ENCODE peak calls at places on chromosomes 4 and X, in nine cellular contexts. I is upper lobe of right lung, C is ascending aorta, Y is brain microvascular endothelial cell, L is HCT116, Q is psoas muscle, X is prostate gland, Z is pancreas, A is heart right ventricle. K is an unnamed sample.

GRCh38 chrX:74514384-74514783 is 93.1 kb downstream of the SLC16A2 start:
- DNase-seq in I (no peak), C (no peak), Y (no peak), L (no peak), Q (no peak), X (no peak), Z (no peak), A (no peak), K (no peak)

GRCh38 chrX:72038868-72039267 is 92.8 kb downstream of the RTL5 start:
- DNase-seq in I (no peak), C (no peak), Y (no peak), L (no peak), Q (no peak), X (no peak), Z (no peak), A (no peak), K (no peak)

GRCh38 chrX:20513185-20513584 is 246.5 kb upstream of the RPS6KA3 start:
- DNase-seq in I (no peak), C (no peak), Y (no peak), L (no peak), Q (no peak), X (no peak), Z (no peak), A (no peak), K (no peak)

GRCh38 chr4:7771541-7772507 is 167.8 kb downstream of the AFAP1 start:
- DNase-seq in I (peak), C (no peak), Y (no peak), L (no peak), Q (no peak), X (no peak), Z (no peak), A (no peak), K (peak)

GRCh38 chr4:55170462-55170861 is 45.1 kb upstream of the KDR start:
- DNase-seq in I (no peak), C (no peak), Y (no peak), L (no peak), Q (no peak), X (no peak), Z (no peak), A (no peak), K (no peak)

GRCh38 chr4:63349674-63350025 is 1059.6 kb downstream of the TECRL start:
- DNase-seq in I (no peak), C (no peak), Y (no peak), L (no peak), Q (no peak), X (no peak), Z (peak), A (peak), K (no peak)

GRCh38 chr4:56613101-56613862 is 67.8 kb downstream of the HOPX start:
- DNase-seq in I (no peak), C (no peak), Y (peak), L (no peak), Q (no peak), X (peak), Z (no peak), A (no peak), K (no peak)

GRCh38 chrX:109774706-109775105 is 41.6 kb upstream of the ACSL4 start:
- DNase-seq in I (no peak), C (no peak), Y (peak), L (no peak), Q (no peak), X (no peak), Z (no peak), A (no peak), K (no peak)

GRCh38 chr4:83646538-83646937 is 110.6 kb downstream of the GPAT3 start:
- DNase-seq in I (no peak), C (no peak), Y (no peak), L (no peak), Q (no peak), X (no peak), Z (no peak), A (no peak), K (no peak)

DNA sequence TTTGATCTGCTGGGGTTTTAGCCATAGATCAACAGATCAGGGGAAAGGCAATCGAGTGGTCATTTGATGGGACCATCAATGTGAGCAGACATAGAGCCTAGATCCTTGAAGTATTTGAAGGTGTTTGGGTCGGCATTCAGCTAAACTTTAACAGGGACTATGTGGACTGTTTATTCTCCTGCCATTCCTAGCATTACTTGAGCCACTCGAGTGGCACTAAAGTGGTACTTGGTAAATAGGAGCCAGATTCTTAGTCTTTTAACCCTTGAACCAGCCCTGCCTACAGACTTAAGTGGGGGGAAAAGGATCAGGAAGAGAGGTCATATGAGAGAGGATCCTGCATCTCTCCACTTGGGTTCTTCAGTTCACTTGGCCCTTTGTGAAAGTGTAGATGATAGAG is 3.8 kb downstream of the MSN start:
- DNase-seq in I (no peak), C (no peak), Y (no peak), L (no peak), Q (no peak), X (no peak), Z (no peak), A (no peak), K (no peak)
- H3K4me3 ChIP-seq in I (peak), C (peak), Y (no peak), L (no peak), Q (peak), X (no peak), Z (no peak), A (peak), K (no peak)

DNA sequence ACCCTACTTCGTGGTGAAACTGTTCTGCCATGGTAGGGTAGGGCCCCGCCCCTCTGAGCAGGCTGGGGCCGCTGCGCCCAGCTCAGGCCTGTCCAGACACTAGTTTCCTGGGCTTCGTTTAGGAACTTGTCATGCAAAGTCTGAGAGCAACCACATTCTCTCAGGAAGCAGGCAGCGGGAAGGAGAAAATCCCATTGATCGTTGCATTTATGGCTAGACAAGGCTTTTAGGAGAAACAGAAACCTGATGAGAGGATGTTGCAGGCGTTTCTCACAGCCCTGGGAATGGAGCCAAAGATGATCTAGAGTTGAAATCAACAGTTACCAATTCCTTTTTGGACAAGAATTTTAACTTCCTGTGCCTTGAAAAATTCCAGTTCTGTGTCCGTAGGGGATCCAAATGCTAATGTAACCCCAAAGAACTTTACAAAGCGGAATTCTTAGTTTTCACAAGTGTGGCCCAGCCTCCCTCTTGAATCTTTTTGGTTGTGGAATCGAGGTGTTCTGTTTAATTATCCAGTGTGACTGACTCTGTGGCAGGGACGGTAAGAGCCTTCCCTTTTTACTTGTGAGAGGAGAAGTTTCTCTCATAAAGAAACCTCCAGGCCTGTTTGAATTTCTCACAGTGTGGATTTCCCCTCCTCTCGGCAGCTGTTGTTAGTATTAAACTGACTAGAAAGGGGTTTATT is 4.5 kb upstream of the CXCL9 start:
- DNase-seq in I (no peak), C (no peak), Y (peak), L (no peak), Q (no peak), X (no peak), Z (no peak), A (peak), K (no peak)
- H3K27ac ChIP-seq in I (peak), C (peak), Y (peak), L (no peak), Q (peak), X (no peak), Z (no peak), A (peak), K (peak)

DNA sequence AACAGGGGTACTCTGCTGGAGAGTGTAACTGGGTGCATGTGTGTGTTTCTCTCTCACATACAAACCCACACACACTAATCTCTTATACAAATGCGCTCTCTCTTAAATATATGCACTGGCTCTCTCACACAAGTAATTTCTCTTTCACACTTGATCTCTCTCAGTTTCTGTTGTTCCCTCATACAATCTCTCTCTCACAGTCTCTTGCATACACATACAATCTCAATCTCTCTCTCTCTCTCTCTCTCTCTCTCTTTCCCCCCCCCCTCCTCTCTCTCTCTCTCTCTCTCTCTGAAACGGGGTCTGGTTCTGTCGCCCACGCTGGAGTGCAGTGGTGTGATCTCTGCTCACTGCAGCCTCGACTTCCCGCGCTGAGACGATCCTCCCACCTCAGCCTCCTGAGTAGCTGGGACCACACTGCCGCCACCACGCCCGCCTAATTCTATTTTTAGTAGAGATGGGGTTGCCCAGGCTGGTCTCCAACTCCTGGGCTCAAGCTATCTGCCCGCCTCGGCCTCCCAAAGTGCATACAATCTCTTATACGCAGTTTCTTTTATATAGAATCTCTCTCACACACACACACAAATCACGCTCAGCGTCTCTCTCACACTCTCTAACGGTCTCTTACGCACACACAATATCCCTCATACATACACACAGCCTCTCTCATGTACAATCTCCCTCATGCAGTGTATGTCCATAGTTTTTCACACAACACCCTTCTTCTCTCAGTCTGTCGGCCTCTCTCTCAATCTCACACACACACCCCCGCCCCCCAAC is 518 bp upstream of the FAM241A start:
- DNase-seq in I (no peak), C (no peak), Y (no peak), L (no peak), Q (peak), X (peak), Z (peak), A (no peak), K (no peak)
- H3K4me3 ChIP-seq in I (peak), C (peak), Y (peak), L (peak), Q (peak), X (peak), Z (peak), A (peak), K (peak)

GRCh38 chr4:169148851-169149250 is 121.9 kb downstream of the SH3RF1 start:
- DNase-seq in I (no peak), C (no peak), Y (no peak), L (no peak), Q (no peak), X (no peak), Z (no peak), A (no peak), K (no peak)
- H3K27ac ChIP-seq in I (no peak), C (no peak), Y (no peak), L (no peak), Q (no peak), X (no peak), Z (no peak), A (no peak), K (peak)

GRCh38 chr4:95549246-95550138 is 719 bp upstream of the UNC5C start:
- DNase-seq in I (peak), C (no peak), Y (peak), L (no peak), Q (peak), X (peak), Z (peak), A (peak), K (no peak)

GRCh38 chr4:95546866-95547707 is 1.7 kb downstream of the UNC5C start:
- DNase-seq in I (no peak), C (no peak), Y (no peak), L (no peak), Q (no peak), X (no peak), Z (no peak), A (no peak), K (no peak)

GRCh38 chr4:95546236-95546635 is 2.5 kb downstream of the UNC5C start:
- DNase-seq in I (no peak), C (no peak), Y (no peak), L (no peak), Q (no peak), X (no peak), Z (no peak), A (no peak), K (no peak)

GRCh38 chr4:95548738-95549245 is at the start of gene UNC5C:
- DNase-seq in I (peak), C (no peak), Y (peak), L (no peak), Q (peak), X (peak), Z (peak), A (peak), K (no peak)

DNA sequence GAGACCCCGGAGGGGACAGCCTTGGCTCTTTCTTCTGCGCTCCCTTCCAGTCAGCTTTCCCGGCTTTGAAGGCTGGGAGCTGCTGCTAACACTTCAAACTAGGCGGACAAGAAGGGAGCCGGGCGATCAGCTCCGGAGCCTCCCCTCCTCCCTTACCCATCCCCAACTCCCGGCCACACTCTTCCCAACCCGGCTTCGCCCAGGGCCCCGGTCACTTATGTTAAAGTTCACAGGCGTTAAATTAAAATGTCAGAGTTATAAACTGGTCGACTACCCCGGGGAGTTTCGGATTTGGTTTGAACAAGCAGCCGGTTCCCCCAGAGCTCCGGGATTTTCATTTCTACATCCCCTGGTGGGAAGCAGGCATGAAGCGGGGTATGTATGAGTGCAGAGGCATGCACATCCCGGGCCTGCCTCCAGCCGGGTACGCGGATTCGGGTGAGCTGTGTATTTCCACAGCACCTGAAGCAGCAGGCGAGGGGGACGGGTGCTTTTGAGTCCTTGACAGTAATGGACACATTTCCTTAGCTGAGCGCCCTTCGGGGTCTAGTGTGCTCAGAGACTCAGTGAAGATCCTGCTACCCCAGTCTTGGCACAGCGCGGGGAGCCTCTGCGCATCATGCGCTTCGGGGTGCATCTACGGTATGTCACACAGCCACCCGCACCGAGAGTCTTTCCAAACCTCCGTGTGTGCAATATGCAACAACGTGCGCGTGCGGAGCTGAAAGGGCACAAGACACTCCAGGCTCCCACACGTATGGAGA is 883 bp downstream of the UNC5C start:
- DNase-seq in I (no peak), C (no peak), Y (peak), L (no peak), Q (peak), X (peak), Z (peak), A (peak), K (no peak)
- H3K4me3 ChIP-seq in I (peak), C (peak), Y (peak), L (no peak), Q (peak), X (peak), Z (peak), A (peak), K (peak)

GRCh38 chr4:102055805-102056204 is 265.3 kb downstream of the BANK1 start:
- DNase-seq in I (no peak), C (no peak), Y (no peak), L (no peak), Q (no peak), X (no peak), Z (no peak), A (no peak), K (no peak)

GRCh38 chr4:102057122-102057521 is 266.6 kb downstream of the BANK1 start:
- DNase-seq in I (no peak), C (no peak), Y (no peak), L (no peak), Q (no peak), X (no peak), Z (no peak), A (no peak), K (no peak)

GRCh38 chr4:102064747-102065442 is 274.4 kb downstream of the BANK1 start:
- DNase-seq in I (no peak), C (no peak), Y (no peak), L (no peak), Q (no peak), X (no peak), Z (no peak), A (no peak), K (no peak)

DNA sequence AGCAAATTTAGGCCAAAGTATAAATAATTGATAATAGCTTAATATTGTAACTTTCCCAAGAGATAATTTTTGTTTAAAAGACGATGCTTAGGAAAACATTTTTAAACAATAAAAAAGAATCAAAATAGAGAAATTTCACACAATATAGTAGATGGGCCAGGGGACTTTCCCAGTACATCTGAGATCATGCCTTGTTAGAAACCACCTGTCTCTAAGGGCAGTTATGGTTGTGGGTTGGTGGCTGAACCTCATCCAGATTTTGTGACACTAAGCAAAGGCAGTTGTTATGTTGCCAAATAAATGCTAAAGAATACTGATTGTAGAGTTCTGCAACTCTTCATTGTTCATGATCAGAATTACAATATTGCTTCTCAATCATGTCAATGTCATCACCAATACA is 270.6 kb downstream of the BANK1 start:
- DNase-seq in I (no peak), C (no peak), Y (no peak), L (no peak), Q (no peak), X (no peak), Z (no peak), A (no peak), K (no peak)
- H3K27ac ChIP-seq in I (no peak), C (no peak), Y (no peak), L (no peak), Q (no peak), X (no peak), Z (no peak), A (no peak), K (no peak)

DNA sequence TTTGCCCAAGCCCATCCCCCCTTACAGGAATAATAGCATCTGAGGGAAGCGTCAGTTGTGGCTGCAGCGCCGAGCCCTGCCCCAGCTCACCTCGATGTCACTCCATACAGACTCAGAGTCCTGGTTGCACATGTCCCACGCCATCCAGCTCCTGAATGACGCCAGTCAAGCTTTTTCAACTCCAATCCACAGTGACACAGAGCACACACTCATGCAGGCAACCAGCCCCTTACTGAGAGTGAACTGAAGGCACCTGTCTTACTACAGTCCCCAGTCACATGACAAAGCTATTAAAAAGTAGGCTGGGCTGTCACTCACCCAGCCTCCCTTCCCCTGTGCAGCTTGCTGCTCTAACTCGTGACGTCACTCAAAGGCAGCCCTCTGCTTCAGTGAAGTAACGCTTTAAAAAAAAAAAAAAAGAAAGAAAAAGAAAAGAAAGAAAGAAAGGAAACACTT is at the start of gene PPARGC1A:
- DNase-seq in I (peak), C (no peak), Y (no peak), L (no peak), Q (peak), X (peak), Z (peak), A (peak), K (no peak)
- H3K4me3 ChIP-seq in I (peak), C (peak), Y (peak), L (no peak), Q (peak), X (peak), Z (peak), A (peak), K (no peak)

GRCh38 chrX:87468941-87469340 is 48.7 kb upstream of the KLHL4 start:
- DNase-seq in I (no peak), C (no peak), Y (no peak), L (no peak), Q (no peak), X (no peak), Z (no peak), A (no peak), K (no peak)
- H3K27ac ChIP-seq in I (no peak), C (no peak), Y (no peak), L (no peak), Q (no peak), X (no peak), Z (no peak), A (no peak), K (no peak)

K was measured in RWPE2.